ENCODE peak calls at places on chromosomes 1 and 21, in five cellular contexts. C is AG08396; I is osteoblast; M is activated CD4-positive, alpha-beta T cell treated with anti-CD3 and anti-CD28 coated beads, Interleukin-2, amount 10 ng/mL, durations not matched to agents 7 days and 5 days; S is GF-D8. F is an unnamed sample.
A peak's percentile ranks its signal among the peaks of the same experiment; 100 is the strongest.

GRCh38 chr1:193625255-193625654 is 438.8 kb upstream of the B3GALT2 start:
- DNase-seq in I (no peak), M (no peak), S (no peak), C (no peak), F (no peak)

GRCh38 chr1:246761386-246761785 is 37.2 kb downstream of the SCCPDH start:
- DNase-seq in S (no peak), C (no peak), M (no peak), I (no peak), F (no peak)

GRCh38 chr1:31707711-31708110 is 3.9 kb upstream of the COL16A1 start:
- DNase-seq in C (no peak), S (peak; percentile 1), I (peak; percentile 93), M (no peak), F (no peak)

GRCh38 chr1:107535091-107535490 is 394.3 kb downstream of the NTNG1 start:
- DNase-seq in I (no peak), M (no peak), C (no peak), S (no peak), F (no peak)

GRCh38 chr1:99643021-99643779 is 2.7 kb upstream of the PALMD start:
- DNase-seq in I (no peak), M (no peak), C (peak; percentile 24), S (no peak), F (no peak)

GRCh38 chr1:48938975-48939374 is 162.3 kb upstream of the BEND5 start:
- DNase-seq in M (no peak), C (no peak), S (no peak), I (no peak), F (no peak)

GRCh38 chr1:62144238-62144831 is 50.3 kb upstream of the L1TD1 start:
- DNase-seq in C (peak; percentile 39), S (no peak), I (peak; percentile 80), M (peak; percentile 55), F (no peak)

GRCh38 chr1:38128511-38128910 is 81.9 kb upstream of the POU3F1 start:
- DNase-seq in C (no peak), M (no peak), I (no peak), S (no peak), F (no peak)

GRCh38 chr1:54965624-54966340 is 14.6 kb upstream of the TMEM61 start:
- DNase-seq in C (peak; percentile 12), M (no peak), S (peak; percentile 84), I (peak; percentile 47), F (no peak)

GRCh38 chr1:194570449-194570848 is 1384.0 kb upstream of the B3GALT2 start:
- DNase-seq in S (no peak), I (no peak), M (no peak), C (no peak), F (no peak)

GRCh38 chr1:229127301-229127700 is 143.6 kb upstream of the RAB4A start:
- DNase-seq in M (peak; percentile 37), S (no peak), C (no peak), I (no peak), F (no peak)

GRCh38 chr1:53526451-53527101 is 67.4 kb downstream of the DMRTB1 start:
- DNase-seq in I (peak; percentile 99), M (no peak), S (no peak), C (peak; percentile 86), F (no peak)

GRCh38 chr1:216902669-216903388 is 179.6 kb upstream of the ESRRG start:
- DNase-seq in I (no peak), M (no peak), C (peak; percentile 9), S (no peak), F (peak; percentile 98)

GRCh38 chr1:223364685-223365382 is 858 bp upstream of the SUSD4 start:
- DNase-seq in S (no peak), M (no peak), C (no peak), I (no peak), F (no peak)

GRCh38 chr21:32167513-32167912 is 111.3 kb downstream of the MIS18A start:
- DNase-seq in S (no peak), I (no peak), C (no peak), M (no peak), F (no peak)

GRCh38 chr1:84538599-84538998 is 32.2 kb upstream of the GNG5 start:
- DNase-seq in I (no peak), M (no peak), C (no peak), S (no peak), F (no peak)

GRCh38 chr1:186474208-186474607 is 13.3 kb upstream of the PDC start:
- DNase-seq in S (no peak), I (peak; percentile 35), M (no peak), C (no peak), F (no peak)

GRCh38 chr1:171486048-171486519 is 754 bp downstream of the PRRC2C start:
- DNase-seq in I (no peak), S (peak; percentile 23), M (peak; percentile 78), C (peak; percentile 34), F (peak; percentile 64)

GRCh38 chr1:109874445-109874844 is 36.2 kb upstream of the CSF1 start:
- DNase-seq in I (peak; percentile 9), M (no peak), C (no peak), S (no peak), F (no peak)

GRCh38 chr1:203534526-203534925 is 40.6 kb downstream of the OPTC start:
- DNase-seq in M (no peak), I (peak; percentile 95), S (no peak), C (peak; percentile 84), F (peak; percentile 87)

GRCh38 chr1:24914226-24915069 is 15.6 kb downstream of the RUNX3 start:
- DNase-seq in M (no peak), I (peak; percentile 97), C (peak; percentile 59), S (no peak), F (no peak)

GRCh38 chr21:34592120-34592561 is 22.8 kb downstream of the RCAN1 start:
- DNase-seq in M (no peak), S (no peak), C (peak; percentile 69), I (peak; percentile 89), F (no peak)

GRCh38 chr21:38993561-38993960 is 187.8 kb downstream of the ETS2 start:
- DNase-seq in I (peak; percentile 96), C (peak; percentile 80), S (no peak), M (no peak), F (peak; percentile 88)

GRCh38 chr1:20699558-20699957 is 18.2 kb downstream of the KIF17 start:
- DNase-seq in C (no peak), I (peak; percentile 88), M (no peak), S (no peak), F (no peak)

GRCh38 chr1:19698181-19698580 is 33.5 kb downstream of the HTR6 start:
- DNase-seq in S (no peak), I (peak; percentile 57), M (no peak), C (no peak), F (no peak)

GRCh38 chr21:27403011-27403410 is 436.1 kb upstream of the ADAMTS5 start:
- DNase-seq in I (no peak), M (no peak), S (no peak), C (no peak), F (no peak)

GRCh38 chr1:174964261-174964984 is 35.3 kb upstream of the CACYBP start:
- DNase-seq in I (no peak), C (no peak), M (peak; percentile 53), S (peak; percentile 68), F (peak; percentile 42)

GRCh38 chr1:207058878-207059867 is 6.1 kb downstream of the PFKFB2 start:
- DNase-seq in S (no peak), C (no peak), I (no peak), M (no peak), F (no peak)

GRCh38 chr1:183248989-183249691 is 63.1 kb downstream of the LAMC2 start:
- DNase-seq in M (no peak), S (no peak), C (no peak), I (no peak), F (no peak)

GRCh38 chr1:201268604-201269151 is 14.6 kb upstream of the PKP1 start:
- DNase-seq in M (no peak), C (peak; percentile 68), I (peak; percentile 94), S (no peak), F (no peak)

GRCh38 chr1:192577145-192578140 is 1.9 kb downstream of the RGS1 start:
- DNase-seq in S (no peak), I (no peak), C (no peak), M (no peak), F (no peak)